ENCODE peak calls at places on chromosome 17, in ten cellular contexts. One of them, this sample, is unnamed.

GRCh38 chr17:76554131-76554530 is 14.3 kb downstream of the PRCD start:
- DNase-seq in transverse colon: no peak
- DNase-seq in B cell: no peak
- DNase-seq in SK-N-SH: no peak
- DNase-seq in GM06990: no peak
- DNase-seq in uterus: no peak
- DNase-seq in tibial artery: peak
- DNase-seq in MM.1S: no peak
- DNase-seq in fibroblast of lung: no peak
- DNase-seq in neural crest cell: no peak
- DNase-seq in this sample: no peak

GRCh38 chr17:19727466-19728113 is 11.2 kb upstream of the SLC47A2 start:
- DNase-seq in transverse colon: peak
- DNase-seq in B cell: no peak
- DNase-seq in SK-N-SH: no peak
- DNase-seq in GM06990: no peak
- DNase-seq in uterus: peak
- DNase-seq in tibial artery: peak
- DNase-seq in MM.1S: no peak
- DNase-seq in fibroblast of lung: peak
- DNase-seq in neural crest cell: no peak
- DNase-seq in this sample: no peak

GRCh38 chr17:70207184-70207583 is 37.9 kb downstream of the KCNJ2 start:
- DNase-seq in transverse colon: no peak
- DNase-seq in B cell: no peak
- DNase-seq in SK-N-SH: no peak
- DNase-seq in GM06990: no peak
- DNase-seq in uterus: no peak
- DNase-seq in tibial artery: no peak
- DNase-seq in MM.1S: no peak
- DNase-seq in fibroblast of lung: no peak
- DNase-seq in neural crest cell: no peak
- DNase-seq in this sample: no peak

GRCh38 chr17:80795737-80796136 is 195.9 kb upstream of the CHMP6 start:
- DNase-seq in transverse colon: no peak
- DNase-seq in B cell: no peak
- DNase-seq in SK-N-SH: peak
- DNase-seq in GM06990: no peak
- DNase-seq in uterus: no peak
- DNase-seq in tibial artery: peak
- DNase-seq in MM.1S: no peak
- DNase-seq in fibroblast of lung: peak
- DNase-seq in neural crest cell: no peak
- DNase-seq in this sample: no peak

GRCh38 chr17:11852911-11853310 is 144.4 kb downstream of the ZNF18 start:
- DNase-seq in transverse colon: no peak
- DNase-seq in B cell: no peak
- DNase-seq in SK-N-SH: no peak
- DNase-seq in GM06990: no peak
- DNase-seq in uterus: no peak
- DNase-seq in tibial artery: no peak
- DNase-seq in MM.1S: no peak
- DNase-seq in fibroblast of lung: no peak
- DNase-seq in neural crest cell: no peak
- DNase-seq in this sample: no peak

GRCh38 chr17:7383742-7384488 is 3.0 kb downstream of the TNK1 start:
- DNase-seq in transverse colon: peak
- DNase-seq in B cell: peak
- DNase-seq in SK-N-SH: peak
- DNase-seq in GM06990: peak
- DNase-seq in uterus: peak
- DNase-seq in tibial artery: no peak
- DNase-seq in MM.1S: peak
- DNase-seq in fibroblast of lung: no peak
- DNase-seq in neural crest cell: peak
- DNase-seq in this sample: peak

GRCh38 chr17:55654821-55655220 is 67.8 kb downstream of the TMEM100 start:
- DNase-seq in transverse colon: no peak
- DNase-seq in B cell: no peak
- DNase-seq in SK-N-SH: no peak
- DNase-seq in GM06990: no peak
- DNase-seq in uterus: no peak
- DNase-seq in tibial artery: no peak
- DNase-seq in MM.1S: no peak
- DNase-seq in fibroblast of lung: peak
- DNase-seq in neural crest cell: no peak
- DNase-seq in this sample: no peak

GRCh38 chr17:72614871-72615626 is 477.4 kb downstream of the SLC39A11 start:
- DNase-seq in transverse colon: peak
- DNase-seq in B cell: no peak
- DNase-seq in SK-N-SH: no peak
- DNase-seq in GM06990: no peak
- DNase-seq in uterus: no peak
- DNase-seq in tibial artery: no peak
- DNase-seq in MM.1S: no peak
- DNase-seq in fibroblast of lung: peak
- DNase-seq in neural crest cell: peak
- DNase-seq in this sample: peak

DNA sequence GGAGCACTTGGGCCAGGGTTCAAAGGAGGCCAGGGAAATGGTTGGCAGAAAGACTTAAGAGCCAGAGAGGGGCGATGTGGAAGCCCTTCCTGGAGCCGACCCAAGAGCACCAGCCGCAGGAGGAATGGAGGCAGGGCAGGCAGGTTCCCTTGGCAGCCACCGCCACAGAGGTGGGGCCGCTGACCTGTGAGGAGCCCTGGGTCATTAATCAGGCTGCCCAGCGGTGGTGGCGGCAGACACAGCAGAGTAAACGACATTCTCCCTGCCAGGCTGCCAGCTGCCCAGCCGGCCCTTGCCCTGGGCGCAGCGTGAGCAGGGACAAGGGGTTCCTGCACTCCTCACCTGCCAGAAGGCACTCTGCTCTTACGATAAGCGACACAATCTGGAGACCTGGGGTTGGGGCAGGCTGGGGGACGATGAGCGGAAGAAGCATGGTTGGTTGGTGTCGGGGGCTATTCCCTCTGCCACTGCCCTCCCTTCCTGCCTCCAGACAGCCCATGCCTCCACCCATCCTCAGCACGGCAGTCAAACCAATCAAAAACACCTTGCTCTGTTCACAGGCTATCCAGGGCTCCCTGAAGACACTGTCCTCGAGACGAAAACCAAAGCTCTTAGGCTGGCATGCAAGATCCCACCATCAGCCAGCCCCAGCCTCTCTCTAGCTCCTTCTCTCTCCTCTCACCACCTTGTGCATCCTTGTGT is 40.9 kb downstream of the PLXDC1 start:
- DNase-seq in transverse colon: no peak
- DNase-seq in B cell: no peak
- DNase-seq in SK-N-SH: peak
- DNase-seq in GM06990: no peak
- DNase-seq in uterus: no peak
- DNase-seq in tibial artery: no peak
- DNase-seq in MM.1S: no peak
- DNase-seq in fibroblast of lung: no peak
- DNase-seq in neural crest cell: no peak
- DNase-seq in this sample: no peak
- TF ChIP-seq CTCF in transverse colon: no peak
- TF ChIP-seq CTCF in B cell: no peak
- TF ChIP-seq CTCF in SK-N-SH: no peak
- TF ChIP-seq CTCF in GM06990: no peak
- TF ChIP-seq CTCF in uterus: no peak
- TF ChIP-seq CTCF in tibial artery: no peak
- TF ChIP-seq CTCF in MM.1S: no peak
- TF ChIP-seq CTCF in fibroblast of lung: no peak
- TF ChIP-seq CTCF in neural crest cell: no peak
- TF ChIP-seq CTCF in this sample: no peak

GRCh38 chr17:48211011-48211410 is 103.4 kb downstream of the SNX11 start:
- DNase-seq in transverse colon: no peak
- DNase-seq in B cell: no peak
- DNase-seq in SK-N-SH: no peak
- DNase-seq in GM06990: no peak
- DNase-seq in uterus: no peak
- DNase-seq in tibial artery: no peak
- DNase-seq in MM.1S: no peak
- DNase-seq in fibroblast of lung: no peak
- DNase-seq in neural crest cell: no peak
- DNase-seq in this sample: no peak

GRCh38 chr17:48211787-48212186 is 104.2 kb downstream of the SNX11 start:
- DNase-seq in transverse colon: no peak
- DNase-seq in B cell: no peak
- DNase-seq in SK-N-SH: no peak
- DNase-seq in GM06990: no peak
- DNase-seq in uterus: no peak
- DNase-seq in tibial artery: no peak
- DNase-seq in MM.1S: no peak
- DNase-seq in fibroblast of lung: no peak
- DNase-seq in neural crest cell: no peak
- DNase-seq in this sample: no peak

GRCh38 chr17:48213797-48214196 is 106.2 kb downstream of the SNX11 start:
- DNase-seq in transverse colon: no peak
- DNase-seq in B cell: no peak
- DNase-seq in SK-N-SH: no peak
- DNase-seq in GM06990: no peak
- DNase-seq in uterus: no peak
- DNase-seq in tibial artery: no peak
- DNase-seq in MM.1S: no peak
- DNase-seq in fibroblast of lung: no peak
- DNase-seq in neural crest cell: no peak
- DNase-seq in this sample: no peak

GRCh38 chr17:48219605-48220004 is 112.0 kb downstream of the SNX11 start:
- DNase-seq in transverse colon: no peak
- DNase-seq in B cell: no peak
- DNase-seq in SK-N-SH: no peak
- DNase-seq in GM06990: no peak
- DNase-seq in uterus: no peak
- DNase-seq in tibial artery: no peak
- DNase-seq in MM.1S: no peak
- DNase-seq in fibroblast of lung: no peak
- DNase-seq in neural crest cell: no peak
- DNase-seq in this sample: no peak

DNA sequence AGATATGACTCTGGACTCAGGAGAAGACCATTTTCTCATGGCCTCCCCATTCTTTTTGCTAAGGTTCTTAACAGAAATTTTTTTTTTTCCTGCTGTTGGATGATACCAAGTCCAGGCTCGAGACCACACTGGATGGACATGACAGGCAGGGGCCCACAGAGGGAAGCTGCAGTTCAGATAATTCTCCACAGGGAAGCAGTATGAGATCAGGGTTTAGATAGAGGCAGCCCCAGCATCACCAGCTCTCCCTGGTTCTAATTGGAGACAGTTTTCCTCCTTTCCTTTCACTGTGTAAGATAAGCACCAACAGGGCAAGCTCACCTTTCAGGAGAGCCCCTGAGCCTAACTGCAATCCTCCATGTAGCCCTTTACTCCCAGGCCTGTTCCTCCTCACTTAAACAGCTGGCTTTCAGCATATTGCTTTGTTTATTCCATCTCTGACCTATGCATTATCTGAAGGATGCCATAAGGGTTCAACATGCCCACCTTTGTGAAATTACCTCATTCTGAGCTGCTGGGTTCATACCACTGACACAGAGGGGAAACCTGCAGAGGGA is 108.1 kb downstream of the SNX11 start:
- DNase-seq in transverse colon: peak
- DNase-seq in B cell: no peak
- DNase-seq in SK-N-SH: peak
- DNase-seq in GM06990: no peak
- DNase-seq in uterus: no peak
- DNase-seq in tibial artery: no peak
- DNase-seq in MM.1S: peak
- DNase-seq in fibroblast of lung: peak
- DNase-seq in neural crest cell: peak
- DNase-seq in this sample: no peak
- TF ChIP-seq CTCF in transverse colon: peak
- TF ChIP-seq CTCF in B cell: no peak
- TF ChIP-seq CTCF in SK-N-SH: peak
- TF ChIP-seq CTCF in GM06990: peak
- TF ChIP-seq CTCF in uterus: no peak
- TF ChIP-seq CTCF in tibial artery: peak
- TF ChIP-seq CTCF in MM.1S: peak
- TF ChIP-seq CTCF in fibroblast of lung: peak
- TF ChIP-seq CTCF in neural crest cell: peak
- TF ChIP-seq CTCF in this sample: peak

GRCh38 chr17:2173005-2173404 is 118.1 kb downstream of the HIC1 start:
- DNase-seq in transverse colon: no peak
- DNase-seq in B cell: no peak
- DNase-seq in SK-N-SH: no peak
- DNase-seq in GM06990: no peak
- DNase-seq in uterus: peak
- DNase-seq in tibial artery: peak
- DNase-seq in MM.1S: no peak
- DNase-seq in fibroblast of lung: peak
- DNase-seq in neural crest cell: no peak
- DNase-seq in this sample: no peak

GRCh38 chr17:2174048-2174447 is 119.1 kb downstream of the HIC1 start:
- DNase-seq in transverse colon: no peak
- DNase-seq in B cell: no peak
- DNase-seq in SK-N-SH: no peak
- DNase-seq in GM06990: no peak
- DNase-seq in uterus: no peak
- DNase-seq in tibial artery: no peak
- DNase-seq in MM.1S: no peak
- DNase-seq in fibroblast of lung: no peak
- DNase-seq in neural crest cell: no peak
- DNase-seq in this sample: no peak

GRCh38 chr17:2176484-2177175 is 121.7 kb downstream of the HIC1 start:
- DNase-seq in transverse colon: no peak
- DNase-seq in B cell: no peak
- DNase-seq in SK-N-SH: no peak
- DNase-seq in GM06990: no peak
- DNase-seq in uterus: no peak
- DNase-seq in tibial artery: no peak
- DNase-seq in MM.1S: no peak
- DNase-seq in fibroblast of lung: no peak
- DNase-seq in neural crest cell: no peak
- DNase-seq in this sample: no peak

GRCh38 chr17:2175294-2175628 is 120.4 kb downstream of the HIC1 start:
- DNase-seq in transverse colon: no peak
- DNase-seq in B cell: no peak
- DNase-seq in SK-N-SH: no peak
- DNase-seq in GM06990: no peak
- DNase-seq in uterus: no peak
- DNase-seq in tibial artery: no peak
- DNase-seq in MM.1S: no peak
- DNase-seq in fibroblast of lung: no peak
- DNase-seq in neural crest cell: no peak
- DNase-seq in this sample: no peak

DNA sequence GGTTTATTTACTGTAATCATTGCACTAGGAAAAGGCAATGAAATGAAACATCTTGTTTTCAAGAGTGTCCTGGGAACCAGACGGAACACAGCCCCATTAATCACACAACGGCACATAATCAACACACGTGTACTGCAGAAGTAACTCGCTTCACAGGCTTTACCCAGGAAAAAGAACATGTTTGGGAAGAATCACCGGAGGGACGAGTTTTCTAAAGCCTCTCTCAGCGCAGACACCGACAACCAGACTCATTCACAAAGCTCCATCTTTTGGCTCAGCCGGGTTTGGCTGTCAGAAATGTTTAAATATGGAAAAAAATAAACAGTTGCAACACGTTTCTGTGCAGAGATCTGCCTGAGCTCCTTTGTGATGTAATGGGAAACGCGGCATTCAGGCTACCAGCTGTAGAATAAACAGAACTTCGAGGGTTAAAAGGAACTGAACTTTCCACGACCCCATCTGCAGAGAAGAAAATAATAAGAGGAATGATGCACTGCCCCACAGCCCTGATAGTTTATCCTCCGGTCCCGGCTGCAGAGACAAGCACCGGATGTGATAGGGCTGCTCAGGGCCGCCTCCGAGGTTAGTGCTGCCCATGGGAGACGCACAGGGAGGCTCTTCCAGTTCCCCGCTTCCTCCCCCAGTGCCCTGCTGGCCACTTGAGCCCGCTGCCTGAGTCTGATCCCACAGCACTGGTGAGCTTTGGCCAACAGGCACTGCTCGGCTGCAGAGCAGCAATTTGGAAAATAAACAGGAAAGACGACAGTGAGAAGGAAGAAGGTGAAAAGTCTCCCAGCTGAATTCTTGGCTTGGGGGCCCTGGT is 119.8 kb downstream of the HIC1 start:
- DNase-seq in transverse colon: peak
- DNase-seq in B cell: no peak
- DNase-seq in SK-N-SH: peak
- DNase-seq in GM06990: no peak
- DNase-seq in uterus: peak
- DNase-seq in tibial artery: peak
- DNase-seq in MM.1S: no peak
- DNase-seq in fibroblast of lung: peak
- DNase-seq in neural crest cell: no peak
- DNase-seq in this sample: no peak
- TF ChIP-seq CTCF in transverse colon: no peak
- TF ChIP-seq CTCF in B cell: no peak
- TF ChIP-seq CTCF in SK-N-SH: no peak
- TF ChIP-seq CTCF in GM06990: no peak
- TF ChIP-seq CTCF in uterus: no peak
- TF ChIP-seq CTCF in tibial artery: no peak
- TF ChIP-seq CTCF in MM.1S: no peak
- TF ChIP-seq CTCF in fibroblast of lung: peak
- TF ChIP-seq CTCF in neural crest cell: no peak
- TF ChIP-seq CTCF in this sample: no peak

GRCh38 chr17:36777118-36777517 is 160.2 kb upstream of the LHX1 start:
- DNase-seq in transverse colon: no peak
- DNase-seq in B cell: no peak
- DNase-seq in SK-N-SH: no peak
- DNase-seq in GM06990: no peak
- DNase-seq in uterus: no peak
- DNase-seq in tibial artery: peak
- DNase-seq in MM.1S: no peak
- DNase-seq in fibroblast of lung: no peak
- DNase-seq in neural crest cell: no peak
- DNase-seq in this sample: no peak

GRCh38 chr17:36768355-36768754 is 167.0 kb downstream of the MRM1 start:
- DNase-seq in transverse colon: no peak
- DNase-seq in B cell: no peak
- DNase-seq in SK-N-SH: no peak
- DNase-seq in GM06990: no peak
- DNase-seq in uterus: no peak
- DNase-seq in tibial artery: no peak
- DNase-seq in MM.1S: no peak
- DNase-seq in fibroblast of lung: no peak
- DNase-seq in neural crest cell: no peak
- DNase-seq in this sample: no peak

GRCh38 chr17:36778458-36778857 is 158.8 kb upstream of the LHX1 start:
- DNase-seq in transverse colon: no peak
- DNase-seq in B cell: no peak
- DNase-seq in SK-N-SH: no peak
- DNase-seq in GM06990: no peak
- DNase-seq in uterus: no peak
- DNase-seq in tibial artery: no peak
- DNase-seq in MM.1S: no peak
- DNase-seq in fibroblast of lung: no peak
- DNase-seq in neural crest cell: no peak
- DNase-seq in this sample: no peak

DNA sequence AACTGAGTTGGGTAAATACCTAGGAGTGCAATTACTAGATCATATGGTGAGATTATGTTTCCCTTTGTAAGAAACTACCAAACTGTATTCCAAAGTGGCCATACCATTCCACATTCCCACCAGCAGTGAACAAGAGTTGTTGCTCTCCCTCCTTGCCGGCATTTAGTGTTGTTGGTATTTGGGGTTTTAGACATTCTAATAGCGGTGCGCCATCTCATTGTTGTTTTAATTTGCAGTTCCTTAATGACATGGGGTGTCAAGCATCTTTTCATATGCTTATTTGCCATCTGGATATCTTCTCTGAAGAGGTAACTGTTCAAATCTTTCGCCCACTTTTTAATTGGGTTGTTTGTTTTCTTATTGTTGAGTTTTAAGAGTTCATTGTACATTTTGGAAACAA is 164.2 kb upstream of the LHX1 start:
- DNase-seq in transverse colon: no peak
- DNase-seq in B cell: no peak
- DNase-seq in SK-N-SH: no peak
- DNase-seq in GM06990: no peak
- DNase-seq in uterus: no peak
- DNase-seq in tibial artery: no peak
- DNase-seq in MM.1S: no peak
- DNase-seq in fibroblast of lung: no peak
- DNase-seq in neural crest cell: no peak
- DNase-seq in this sample: no peak
- TF ChIP-seq CTCF in transverse colon: no peak
- TF ChIP-seq CTCF in B cell: no peak
- TF ChIP-seq CTCF in SK-N-SH: no peak
- TF ChIP-seq CTCF in GM06990: no peak
- TF ChIP-seq CTCF in uterus: no peak
- TF ChIP-seq CTCF in tibial artery: no peak
- TF ChIP-seq CTCF in MM.1S: no peak
- TF ChIP-seq CTCF in fibroblast of lung: no peak
- TF ChIP-seq CTCF in neural crest cell: no peak
- TF ChIP-seq CTCF in this sample: no peak

This sample was measured in progenitor cell of endocrine pancreas.